ENCODE peak calls at places on chromosomes 13 and 19, in seven cellular contexts. One of them, this sample, is unnamed.

GRCh38 chr19:2627319-2627829 is 75.1 kb downstream of the GNG7 start:
- DNase-seq in HCT116: peak; percentile 92
- DNase-seq in MM.1S: peak; percentile 91
- DNase-seq in neural progenitor cell: no peak
- DNase-seq in GM23248: peak; percentile 100
- DNase-seq in PC-3: peak; percentile 96
- DNase-seq in GM23338: no peak
- DNase-seq in this sample: peak; percentile 84

GRCh38 chr13:100497394-100497793 is 91.2 kb downstream of the GGACT start:
- DNase-seq in HCT116: no peak
- DNase-seq in MM.1S: peak; percentile 88
- DNase-seq in neural progenitor cell: no peak
- DNase-seq in GM23248: peak; percentile 44
- DNase-seq in PC-3: no peak
- DNase-seq in GM23338: no peak
- DNase-seq in this sample: no peak

GRCh38 chr13:30026093-30026492 is 175.7 kb upstream of the UBL3 start:
- DNase-seq in HCT116: no peak
- DNase-seq in MM.1S: no peak
- DNase-seq in neural progenitor cell: no peak
- DNase-seq in GM23248: peak; percentile 97
- DNase-seq in PC-3: peak; percentile 80
- DNase-seq in GM23338: no peak
- DNase-seq in this sample: no peak

GRCh38 chr13:45765464-45765863 is 63.3 kb downstream of the CBY2 start:
- DNase-seq in HCT116: no peak
- DNase-seq in MM.1S: no peak
- DNase-seq in neural progenitor cell: no peak
- DNase-seq in GM23248: no peak
- DNase-seq in PC-3: no peak
- DNase-seq in GM23338: no peak
- DNase-seq in this sample: no peak

GRCh38 chr13:43664700-43665191 is 122.0 kb downstream of the ENOX1 start:
- DNase-seq in HCT116: no peak
- DNase-seq in MM.1S: peak; percentile 30
- DNase-seq in neural progenitor cell: peak; percentile 76
- DNase-seq in GM23248: peak; percentile 75
- DNase-seq in PC-3: peak; percentile 69
- DNase-seq in GM23338: peak; percentile 21
- DNase-seq in this sample: peak; percentile 59

GRCh38 chr13:80379245-80379644 is 38.3 kb upstream of the SPRY2 start:
- DNase-seq in HCT116: no peak
- DNase-seq in MM.1S: no peak
- DNase-seq in neural progenitor cell: no peak
- DNase-seq in GM23248: peak; percentile 84
- DNase-seq in PC-3: peak; percentile 85
- DNase-seq in GM23338: no peak
- DNase-seq in this sample: peak; percentile 14

GRCh38 chr13:114120486-114121430 is 11.7 kb downstream of the RASA3 start:
- DNase-seq in HCT116: no peak
- DNase-seq in MM.1S: no peak
- DNase-seq in neural progenitor cell: no peak
- DNase-seq in GM23248: peak; percentile 28
- DNase-seq in PC-3: no peak
- DNase-seq in GM23338: no peak
- DNase-seq in this sample: no peak

GRCh38 chr13:110560606-110561334 is 752 bp downstream of the RAB20 start:
- DNase-seq in HCT116: no peak
- DNase-seq in MM.1S: peak; percentile 7
- DNase-seq in neural progenitor cell: peak; percentile 72
- DNase-seq in GM23248: peak; percentile 54
- DNase-seq in PC-3: peak; percentile 26
- DNase-seq in GM23338: peak; percentile 69
- DNase-seq in this sample: peak; percentile 60

GRCh38 chr19:34363094-34363493 is 1.9 kb upstream of the GPI start:
- DNase-seq in HCT116: no peak
- DNase-seq in MM.1S: no peak
- DNase-seq in neural progenitor cell: peak; percentile 52
- DNase-seq in GM23248: peak; percentile 13
- DNase-seq in PC-3: no peak
- DNase-seq in GM23338: peak; percentile 71
- DNase-seq in this sample: no peak

GRCh38 chr13:112879283-112879833 is 89.7 kb upstream of the MCF2L start:
- DNase-seq in HCT116: no peak
- DNase-seq in MM.1S: no peak
- DNase-seq in neural progenitor cell: no peak
- DNase-seq in GM23248: peak; percentile 50
- DNase-seq in PC-3: no peak
- DNase-seq in GM23338: no peak
- DNase-seq in this sample: no peak

GRCh38 chr19:45768644-45769053 is 403 bp downstream of the SIX5 start:
- DNase-seq in HCT116: no peak
- DNase-seq in MM.1S: peak; percentile 44
- DNase-seq in neural progenitor cell: peak; percentile 71
- DNase-seq in GM23248: peak; percentile 81
- DNase-seq in PC-3: no peak
- DNase-seq in GM23338: peak; percentile 51
- DNase-seq in this sample: peak; percentile 66

GRCh38 chr13:82717249-82717648 is 1165.0 kb downstream of the SLITRK1 start:
- DNase-seq in HCT116: no peak
- DNase-seq in MM.1S: no peak
- DNase-seq in neural progenitor cell: no peak
- DNase-seq in GM23248: peak; percentile 82
- DNase-seq in PC-3: peak; percentile 56
- DNase-seq in GM23338: no peak
- DNase-seq in this sample: no peak

GRCh38 chr19:6021878-6022569 is 44.1 kb upstream of the RANBP3 start:
- DNase-seq in HCT116: peak; percentile 47
- DNase-seq in MM.1S: peak; percentile 88
- DNase-seq in neural progenitor cell: peak; percentile 94
- DNase-seq in GM23248: peak; percentile 76
- DNase-seq in PC-3: peak; percentile 85
- DNase-seq in GM23338: peak; percentile 96
- DNase-seq in this sample: peak; percentile 92

GRCh38 chr19:49391581-49392399 is 3.7 kb downstream of the KASH5 start:
- DNase-seq in HCT116: peak; percentile 60
- DNase-seq in MM.1S: peak; percentile 72
- DNase-seq in neural progenitor cell: peak; percentile 92
- DNase-seq in GM23248: peak; percentile 79
- DNase-seq in PC-3: peak; percentile 95
- DNase-seq in GM23338: peak; percentile 91
- DNase-seq in this sample: peak; percentile 89

GRCh38 chr13:48304132-48304876 is 753 bp downstream of the RB1 start:
- DNase-seq in HCT116: no peak
- DNase-seq in MM.1S: peak; percentile 31
- DNase-seq in neural progenitor cell: peak; percentile 59
- DNase-seq in GM23248: peak; percentile 70
- DNase-seq in PC-3: peak; percentile 29
- DNase-seq in GM23338: no peak
- DNase-seq in this sample: peak; percentile 58

GRCh38 chr13:77833331-77833863 is 85.2 kb downstream of the EDNRB start:
- DNase-seq in HCT116: no peak
- DNase-seq in MM.1S: no peak
- DNase-seq in neural progenitor cell: peak; percentile 10
- DNase-seq in GM23248: peak; percentile 68
- DNase-seq in PC-3: no peak
- DNase-seq in GM23338: no peak
- DNase-seq in this sample: peak; percentile 57

GRCh38 chr13:43698743-43699142 is 88.0 kb downstream of the ENOX1 start:
- DNase-seq in HCT116: no peak
- DNase-seq in MM.1S: no peak
- DNase-seq in neural progenitor cell: no peak
- DNase-seq in GM23248: peak; percentile 69
- DNase-seq in PC-3: no peak
- DNase-seq in GM23338: no peak
- DNase-seq in this sample: peak; percentile 14

GRCh38 chr13:113935081-113935511 is 38.8 kb downstream of the C13orf46 start:
- DNase-seq in HCT116: no peak
- DNase-seq in MM.1S: no peak
- DNase-seq in neural progenitor cell: peak; percentile 43
- DNase-seq in GM23248: no peak
- DNase-seq in PC-3: no peak
- DNase-seq in GM23338: peak; percentile 43
- DNase-seq in this sample: no peak

GRCh38 chr13:47858678-47859050 is 142.4 kb downstream of the SUCLA2 start:
- DNase-seq in HCT116: no peak
- DNase-seq in MM.1S: no peak
- DNase-seq in neural progenitor cell: no peak
- DNase-seq in GM23248: peak; percentile 86
- DNase-seq in PC-3: peak; percentile 42
- DNase-seq in GM23338: no peak
- DNase-seq in this sample: peak; percentile 13

GRCh38 chr13:70960841-70961443 is 852.7 kb upstream of the KLHL1 start:
- DNase-seq in HCT116: no peak
- DNase-seq in MM.1S: peak; percentile 31
- DNase-seq in neural progenitor cell: peak; percentile 42
- DNase-seq in GM23248: peak; percentile 36
- DNase-seq in PC-3: peak; percentile 51
- DNase-seq in GM23338: peak; percentile 26
- DNase-seq in this sample: peak; percentile 64

GRCh38 chr13:113666324-113666660 is 727 bp upstream of the GRK1 start:
- DNase-seq in HCT116: no peak
- DNase-seq in MM.1S: no peak
- DNase-seq in neural progenitor cell: no peak
- DNase-seq in GM23248: no peak
- DNase-seq in PC-3: no peak
- DNase-seq in GM23338: no peak
- DNase-seq in this sample: no peak

GRCh38 chr13:53788286-53788685 is 759.7 kb downstream of the OLFM4 start:
- DNase-seq in HCT116: no peak
- DNase-seq in MM.1S: no peak
- DNase-seq in neural progenitor cell: no peak
- DNase-seq in GM23248: no peak
- DNase-seq in PC-3: no peak
- DNase-seq in GM23338: no peak
- DNase-seq in this sample: no peak

GRCh38 chr19:37303591-37304171 is 67.2 kb upstream of the ZNF527 start:
- DNase-seq in HCT116: no peak
- DNase-seq in MM.1S: no peak
- DNase-seq in neural progenitor cell: peak; percentile 13
- DNase-seq in GM23248: no peak
- DNase-seq in PC-3: no peak
- DNase-seq in GM23338: no peak
- DNase-seq in this sample: no peak

GRCh38 chr19:41223431-41224234 is 4.6 kb downstream of the AXL start:
- DNase-seq in HCT116: peak; percentile 49
- DNase-seq in MM.1S: no peak
- DNase-seq in neural progenitor cell: peak; percentile 81
- DNase-seq in GM23248: peak; percentile 91
- DNase-seq in PC-3: peak; percentile 92
- DNase-seq in GM23338: peak; percentile 76
- DNase-seq in this sample: peak; percentile 71

GRCh38 chr19:10514211-10515145 is 2.8 kb downstream of the S1PR5 start:
- DNase-seq in HCT116: no peak
- DNase-seq in MM.1S: no peak
- DNase-seq in neural progenitor cell: peak; percentile 88
- DNase-seq in GM23248: peak; percentile 27
- DNase-seq in PC-3: no peak
- DNase-seq in GM23338: peak; percentile 85
- DNase-seq in this sample: peak; percentile 17
- TF ChIP-seq EZH2 in HCT116: no peak
- TF ChIP-seq EZH2 in MM.1S: no peak
- TF ChIP-seq EZH2 in neural progenitor cell: peak; percentile 90
- TF ChIP-seq EZH2 in GM23248: peak; percentile 63
- TF ChIP-seq EZH2 in PC-3: no peak
- TF ChIP-seq EZH2 in GM23338: peak; percentile 53
- TF ChIP-seq EZH2 in this sample: peak; percentile 95

GRCh38 chr19:52785506-52785905 is 1.1 kb downstream of the ZNF600 start:
- DNase-seq in HCT116: no peak
- DNase-seq in MM.1S: no peak
- DNase-seq in neural progenitor cell: no peak
- DNase-seq in GM23248: no peak
- DNase-seq in PC-3: no peak
- DNase-seq in GM23338: no peak
- DNase-seq in this sample: no peak

GRCh38 chr19:52789440-52789839 is 2.8 kb upstream of the ZNF600 start:
- DNase-seq in HCT116: no peak
- DNase-seq in MM.1S: no peak
- DNase-seq in neural progenitor cell: no peak
- DNase-seq in GM23248: no peak
- DNase-seq in PC-3: no peak
- DNase-seq in GM23338: no peak
- DNase-seq in this sample: no peak

GRCh38 chr19:52786078-52786463 is 520 bp downstream of the ZNF600 start:
- DNase-seq in HCT116: no peak
- DNase-seq in MM.1S: no peak
- DNase-seq in neural progenitor cell: peak; percentile 35
- DNase-seq in GM23248: peak; percentile 16
- DNase-seq in PC-3: peak; percentile 19
- DNase-seq in GM23338: peak; percentile 39
- DNase-seq in this sample: peak; percentile 30
- TF ChIP-seq EZH2phosphoT487 in HCT116: no peak
- TF ChIP-seq EZH2phosphoT487 in MM.1S: no peak
- TF ChIP-seq EZH2phosphoT487 in neural progenitor cell: no peak
- TF ChIP-seq EZH2phosphoT487 in GM23248: no peak
- TF ChIP-seq EZH2phosphoT487 in PC-3: no peak
- TF ChIP-seq EZH2phosphoT487 in GM23338: no peak
- TF ChIP-seq EZH2phosphoT487 in this sample: no peak

DNA sequence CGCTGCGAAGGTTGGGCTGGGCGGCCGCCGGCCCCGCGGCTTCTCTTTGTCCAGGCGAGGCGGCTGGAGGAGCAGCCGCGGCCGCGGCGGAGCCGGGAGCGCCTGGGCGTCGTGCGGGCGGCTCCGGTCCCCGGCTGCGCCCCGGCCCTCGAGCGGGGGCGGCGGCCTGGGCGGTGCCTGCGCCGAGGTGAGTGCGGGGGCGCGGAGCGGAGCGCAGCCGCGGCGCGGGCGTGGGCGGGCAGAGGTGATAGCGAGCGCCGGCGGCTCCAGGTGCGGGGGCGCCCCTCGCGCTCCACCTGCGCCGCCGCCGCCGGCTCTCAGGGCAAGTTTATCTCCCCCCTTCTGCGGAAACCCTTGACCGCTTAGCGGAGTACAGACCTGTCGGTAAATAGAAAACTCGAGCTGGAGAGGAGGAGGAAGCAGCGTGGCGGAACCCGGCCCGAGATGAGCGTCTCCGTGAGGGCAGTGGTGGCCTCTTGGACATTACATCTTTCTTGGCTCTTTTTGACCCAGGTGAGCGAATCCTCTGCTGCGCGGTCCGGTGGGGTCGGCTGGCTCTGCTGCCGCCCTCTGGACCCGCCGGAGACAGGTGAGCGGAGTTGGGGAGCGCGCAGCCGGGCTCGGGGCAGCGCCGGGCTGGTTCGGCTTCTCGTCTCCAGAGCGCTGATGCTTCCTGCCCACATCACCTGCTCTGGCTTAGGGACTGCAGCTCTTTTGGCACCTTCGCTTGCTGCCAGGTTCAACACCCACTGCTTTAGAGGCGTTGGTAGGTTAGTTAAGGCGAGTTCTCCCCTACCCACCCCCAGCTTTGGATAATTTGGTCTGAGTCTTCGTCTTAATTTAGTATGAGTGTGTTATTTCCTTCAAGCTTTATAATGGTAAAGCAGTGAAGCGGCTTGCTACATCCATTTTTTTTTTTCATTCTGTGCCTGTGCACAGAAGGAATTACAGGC is at the start of gene MTUS2:
- DNase-seq in HCT116: no peak
- DNase-seq in MM.1S: no peak
- DNase-seq in neural progenitor cell: peak; percentile 36
- DNase-seq in GM23248: peak; percentile 15
- DNase-seq in PC-3: no peak
- DNase-seq in GM23338: peak; percentile 85
- DNase-seq in this sample: peak; percentile 61
- TF ChIP-seq EZH2 in HCT116: no peak
- TF ChIP-seq EZH2 in MM.1S: no peak
- TF ChIP-seq EZH2 in neural progenitor cell: peak; percentile 85
- TF ChIP-seq EZH2 in GM23248: peak; percentile 73
- TF ChIP-seq EZH2 in PC-3: peak; percentile 91
- TF ChIP-seq EZH2 in GM23338: peak; percentile 34
- TF ChIP-seq EZH2 in this sample: peak; percentile 47

GRCh38 chr19:4977299-4978174 is 8.6 kb downstream of the KDM4B start:
- DNase-seq in HCT116: no peak
- DNase-seq in MM.1S: no peak
- DNase-seq in neural progenitor cell: no peak
- DNase-seq in GM23248: peak; percentile 98
- DNase-seq in PC-3: no peak
- DNase-seq in GM23338: no peak
- DNase-seq in this sample: no peak
- TF ChIP-seq EZH2phosphoT487 in HCT116: no peak
- TF ChIP-seq EZH2phosphoT487 in MM.1S: no peak
- TF ChIP-seq EZH2phosphoT487 in neural progenitor cell: no peak
- TF ChIP-seq EZH2phosphoT487 in GM23248: no peak
- TF ChIP-seq EZH2phosphoT487 in PC-3: no peak
- TF ChIP-seq EZH2phosphoT487 in GM23338: no peak
- TF ChIP-seq EZH2phosphoT487 in this sample: no peak

This sample was measured in hepatocyte.